ENCODE peak calls at places on chromosomes 16 and 17, in four cellular contexts. D is GM12878, K is K562, V is HepG2. N is an unnamed sample.

GRCh38 chr17:39027037-39027436 is 59.8 kb upstream of the FBXO47 start:
- DNase-seq in V (no peak), D (no peak), K (peak), N (no peak)

GRCh38 chr16:15765880-15766279 is 90.9 kb downstream of the MYH11 start:
- DNase-seq in D (peak), K (peak), V (peak), N (peak)

GRCh38 chr16:4138735-4139134 is 22.5 kb upstream of the ADCY9 start:
- DNase-seq in V (no peak), D (no peak), K (no peak), N (no peak)

GRCh38 chr17:7235693-7236665 is 1.7 kb upstream of the DVL2 start:
- DNase-seq in V (no peak), D (no peak), K (no peak), N (no peak)

GRCh38 chr16:86029131-86029741 is 130.3 kb downstream of the IRF8 start:
- DNase-seq in V (no peak), K (no peak), D (no peak), N (no peak)

GRCh38 chr17:5329784-5330557 is 47.9 kb downstream of the RABEP1 start:
- DNase-seq in D (peak), K (no peak), V (no peak), N (no peak)

GRCh38 chr17:54951286-54951685 is 17.2 kb downstream of the COX11 start:
- DNase-seq in D (no peak), K (no peak), V (no peak), N (no peak)

GRCh38 chr17:5092139-5093010 is 14.1 kb downstream of the ZFP3 start:
- DNase-seq in K (no peak), D (no peak), V (no peak), N (no peak)

GRCh38 chr17:5272313-5272712 is 9.8 kb upstream of the RABEP1 start:
- DNase-seq in K (no peak), D (no peak), V (no peak), N (no peak)

GRCh38 chr16:86578499-86579267 is at the start of gene FOXL1:
- DNase-seq in K (no peak), V (no peak), D (no peak), N (no peak)

GRCh38 chr16:63904930-63905329 is 1216.9 kb downstream of the CDH11 start:
- DNase-seq in D (no peak), K (no peak), V (no peak), N (no peak)

GRCh38 chr16:53501216-53501859 is 1.7 kb downstream of the AKTIP start:
- DNase-seq in V (no peak), D (no peak), K (no peak), N (no peak)

GRCh38 chr17:73986641-73987177 is 216.8 kb upstream of the RPL38 start:
- DNase-seq in V (no peak), D (no peak), K (no peak), N (no peak)

GRCh38 chr17:82582709-82583108 is 63.2 kb downstream of the FOXK2 start:
- DNase-seq in D (no peak), V (no peak), K (no peak), N (no peak)

GRCh38 chr16:58450590-58450989 is 49.4 kb upstream of the NDRG4 start:
- DNase-seq in D (no peak), K (no peak), V (no peak), N (no peak)

GRCh38 chr17:14196337-14196997 is 40.2 kb downstream of the CDRT15 start:
- DNase-seq in D (no peak), K (no peak), V (no peak), N (no peak)

GRCh38 chr16:59021751-59022150 is 287.6 kb upstream of the GOT2 start:
- DNase-seq in K (no peak), V (no peak), D (no peak), N (peak)

GRCh38 chr17:4362141-4362540 is 4.3 kb downstream of the UBE2G1 start:
- DNase-seq in D (no peak), V (no peak), K (no peak), N (peak)

GRCh38 chr16:88681709-88682451 is 4.4 kb downstream of the SNAI3 start:
- DNase-seq in D (peak), K (no peak), V (no peak), N (no peak)
- TF ChIP-seq REST in D (peak), K (no peak), V (no peak), N (no peak)

DNA sequence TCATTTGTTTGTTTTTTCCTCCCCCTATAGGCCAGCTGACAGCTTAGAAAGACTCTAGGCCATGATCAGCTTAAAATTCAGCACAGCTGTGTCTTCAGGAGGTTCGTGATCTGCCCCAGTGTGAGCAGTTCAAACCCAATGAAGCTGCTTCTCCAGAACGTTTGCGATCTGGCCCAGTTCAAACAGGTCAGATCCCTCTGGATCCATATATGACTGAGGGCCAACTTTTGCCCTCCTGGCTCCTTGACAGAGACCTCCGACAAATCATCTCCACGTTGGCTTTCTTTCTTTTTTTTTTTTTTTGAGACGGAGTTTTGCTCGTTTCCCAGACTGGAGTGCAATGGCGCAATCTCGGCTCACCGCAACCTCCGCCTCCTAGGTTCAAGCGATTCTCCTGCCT is 50.2 kb upstream of the ATF7IP2 start:
- DNase-seq in K (no peak), V (no peak), D (no peak), N (no peak)
- TF ChIP-seq ESRRA in K (no peak), V (no peak), D (no peak), N (no peak)

DNA sequence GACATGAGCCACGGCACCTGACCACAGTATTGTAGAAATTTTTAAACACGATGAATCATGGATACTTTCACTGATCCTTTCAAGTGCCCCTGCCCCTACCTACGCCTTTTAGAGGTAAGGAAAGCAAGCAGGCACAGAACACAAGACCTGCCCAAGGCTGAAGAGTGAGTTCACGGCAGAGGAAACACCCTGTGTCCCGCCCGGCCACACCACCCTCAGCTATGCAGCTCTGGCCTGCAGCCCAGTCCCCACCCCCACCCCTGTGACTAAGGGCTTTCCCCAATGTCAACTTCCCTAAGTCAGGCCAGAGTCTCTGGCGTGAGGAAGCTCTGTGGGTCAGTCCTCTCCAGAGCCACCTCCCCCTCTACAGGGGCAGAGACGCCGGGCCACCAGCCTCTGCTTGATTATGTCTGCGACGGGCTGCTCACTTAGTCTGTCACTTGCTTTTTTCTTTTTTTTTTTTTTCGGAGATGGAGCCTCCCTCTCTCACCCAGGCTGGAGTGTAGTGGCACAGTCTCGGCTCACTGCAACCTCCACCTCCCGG is 8.4 kb downstream of the SLC16A5 start:
- DNase-seq in K (peak), D (no peak), V (peak), N (peak)
- TF ChIP-seq RAD21 in K (peak), D (no peak), V (peak), N (peak)

GRCh38 chr17:63682441-63682840 is 17.5 kb downstream of the LIMD2 start:
- DNase-seq in V (no peak), K (no peak), D (no peak), N (no peak)

GRCh38 chr17:63685578-63685977 is 14.3 kb downstream of the LIMD2 start:
- DNase-seq in V (no peak), K (no peak), D (no peak), N (no peak)

GRCh38 chr17:63682981-63683380 is 16.9 kb downstream of the LIMD2 start:
- DNase-seq in K (no peak), D (no peak), V (no peak), N (no peak)

GRCh38 chr17:63686138-63686685 is 13.7 kb downstream of the LIMD2 start:
- DNase-seq in V (no peak), K (no peak), D (no peak), N (no peak)

DNA sequence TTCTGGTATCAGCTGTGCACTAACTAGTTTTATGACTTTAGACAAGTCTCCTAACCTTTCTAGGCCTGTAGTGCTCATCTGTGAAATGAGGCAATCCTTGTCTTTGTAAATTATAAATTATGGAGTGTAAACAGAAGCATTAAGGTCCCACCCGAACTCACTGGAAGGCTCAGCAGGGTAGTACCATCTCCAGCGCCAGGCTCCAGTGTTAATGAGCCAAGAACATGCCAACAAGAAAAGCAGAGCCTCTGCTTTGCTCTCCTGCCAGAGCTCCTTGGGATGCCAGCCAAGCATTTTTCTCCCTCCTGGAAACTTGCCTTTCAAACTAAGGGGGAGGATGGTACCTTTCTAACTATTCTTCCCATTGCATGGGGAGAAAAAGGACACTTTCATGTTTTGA is 14.9 kb downstream of the LIMD2 start:
- DNase-seq in K (no peak), V (no peak), D (no peak), N (no peak)
- TF ChIP-seq REST in K (no peak), V (no peak), D (no peak), N (no peak)

DNA sequence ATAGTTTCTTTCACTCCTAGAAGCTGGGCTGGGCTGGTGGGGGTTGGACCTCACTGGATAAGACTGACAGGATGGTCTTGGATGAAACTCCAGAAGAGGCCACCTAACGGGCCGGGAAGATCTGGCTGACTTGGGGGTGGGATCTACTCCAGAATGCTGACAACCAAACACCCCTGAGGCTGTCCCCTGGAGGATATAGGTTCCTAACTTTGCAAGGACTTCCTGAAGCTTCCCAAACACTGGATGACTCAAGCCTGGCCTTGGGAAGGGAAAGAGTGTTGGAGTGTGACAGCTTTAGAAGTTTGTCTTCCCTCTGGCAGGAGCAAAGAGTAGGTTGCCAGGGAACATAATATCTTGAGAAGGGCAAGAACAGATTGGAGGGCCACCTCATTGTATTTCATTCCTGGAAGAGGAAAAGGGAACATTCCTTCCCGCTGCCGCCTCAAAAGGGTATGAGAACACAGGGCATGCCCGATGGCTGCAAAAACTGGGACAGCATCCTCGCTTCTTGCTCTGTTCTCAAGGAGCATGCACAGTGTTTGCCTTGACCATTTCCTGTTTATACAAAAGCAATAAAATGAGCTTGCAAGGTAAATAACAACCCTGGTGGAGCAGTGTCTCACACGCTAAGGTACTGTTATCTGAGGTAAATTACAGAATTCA is 6.8 kb upstream of the CYB5B start:
- DNase-seq in D (no peak), V (peak), K (no peak), N (peak)
- TF ChIP-seq ESRRA in D (no peak), V (no peak), K (no peak), N (no peak)

DNA sequence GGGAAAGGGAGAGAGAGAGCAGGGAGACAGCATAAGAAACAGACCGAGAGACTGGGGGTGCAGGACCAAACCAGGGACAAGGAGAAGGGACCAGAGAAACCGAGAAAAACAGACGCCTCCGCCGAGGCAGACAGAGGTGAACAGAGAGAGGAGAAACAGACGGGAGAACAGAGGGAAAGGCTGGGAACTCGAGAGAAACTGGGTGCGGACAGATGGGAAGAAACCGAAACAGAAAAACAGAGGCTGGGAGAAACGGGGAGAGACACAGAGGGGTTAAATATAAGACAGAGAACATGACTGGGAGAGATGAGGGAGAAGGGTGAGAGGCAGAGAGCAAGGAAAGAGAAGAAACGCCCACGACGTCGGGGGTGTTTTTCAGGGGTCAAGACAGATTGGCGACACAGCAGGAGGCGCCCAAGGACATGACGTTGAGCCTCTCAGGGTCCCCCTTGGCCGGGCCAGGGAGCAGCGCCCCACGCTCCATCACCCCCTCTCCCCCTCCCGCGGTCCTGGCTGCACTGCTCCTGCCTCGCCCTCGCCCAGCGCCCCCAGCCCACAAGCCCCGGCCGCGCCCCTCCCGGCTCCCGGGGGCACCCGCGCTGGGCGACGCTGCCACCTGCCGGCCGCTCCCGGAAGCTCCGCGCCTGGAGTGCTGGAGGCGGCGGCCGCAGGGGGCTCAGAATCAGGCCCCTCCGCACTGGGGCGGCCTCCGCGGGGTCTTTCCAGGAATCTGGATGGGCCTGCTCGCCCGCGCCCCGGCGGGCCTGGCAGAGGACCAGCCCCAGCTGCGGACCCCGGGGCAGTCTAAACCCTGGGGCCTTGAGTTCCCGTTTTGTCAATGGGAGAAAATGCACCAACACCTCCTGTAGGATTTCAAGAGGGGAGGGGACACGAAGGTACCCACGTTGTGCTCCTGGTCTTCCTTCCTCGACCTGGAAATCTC is 1.3 kb upstream of the TMEM92 start:
- DNase-seq in V (no peak), K (peak), D (no peak), N (peak)
- TF ChIP-seq RAD21 in V (peak), K (peak), D (peak), N (peak)

GRCh38 chr16:6008656-6009055 is 911.1 kb upstream of the EEF2KMT start:
- DNase-seq in V (no peak), D (no peak), K (no peak), N (no peak)

GRCh38 chr16:6012716-6013115 is 915.1 kb upstream of the EEF2KMT start:
- DNase-seq in D (no peak), K (no peak), V (no peak), N (no peak)

DNA sequence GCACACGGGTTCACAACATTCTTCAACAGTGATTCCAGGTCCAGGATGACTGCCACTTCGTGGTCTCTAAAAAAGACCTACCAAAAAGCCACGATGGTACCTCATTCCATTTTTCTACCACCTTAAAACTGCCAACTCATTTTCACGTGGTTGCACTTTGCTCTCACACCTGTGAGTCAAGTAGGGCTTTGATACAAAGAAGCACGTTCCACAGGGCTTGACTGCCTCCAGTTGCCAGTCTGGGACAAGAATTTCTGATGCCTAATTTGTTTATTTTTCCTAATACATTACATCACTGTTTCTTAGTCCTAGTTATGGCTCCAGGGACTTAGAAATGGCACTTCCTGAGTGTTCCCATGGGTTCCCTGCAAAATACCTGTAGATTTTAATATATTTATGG is 911.6 kb upstream of the EEF2KMT start:
- DNase-seq in V (no peak), D (no peak), K (no peak), N (no peak)
- TF ChIP-seq REST in V (no peak), D (no peak), K (no peak), N (no peak)

GRCh38 chr17:29076722-29077121 is 33.8 kb downstream of the PIPOX start:
- DNase-seq in V (no peak), D (no peak), K (no peak), N (no peak)

GRCh38 chr17:29077320-29077719 is 34.4 kb downstream of the PIPOX start:
- DNase-seq in D (no peak), K (no peak), V (no peak), N (no peak)

GRCh38 chr17:29078183-29079045 is 35.5 kb downstream of the PIPOX start:
- DNase-seq in V (no peak), K (no peak), D (no peak), N (no peak)

GRCh38 chr17:29074488-29074887 is 31.5 kb downstream of the PIPOX start:
- DNase-seq in V (no peak), D (no peak), K (no peak), N (no peak)

GRCh38 chr17:29076087-29076486 is 33.1 kb downstream of the PIPOX start:
- DNase-seq in K (no peak), V (peak), D (no peak), N (no peak)
- TF ChIP-seq ESRRA in K (no peak), V (no peak), D (no peak), N (no peak)